ENCODE peak calls at places on chromosome 9, in five cellular contexts. A is B cell, D is GM06990, B is tibial nerve, N is progenitor cell of endocrine pancreas. I is an unnamed sample.

GRCh38 chr9:112558476-112558875 is 71.8 kb downstream of the KIAA1958 start:
- DNase-seq in N (no peak), D (no peak), A (no peak), B (no peak), I (no peak)

GRCh38 chr9:104927912-104928740 is at the start of gene ABCA1:
- DNase-seq in B (peak; percentile 96), A (peak; percentile 92), N (peak; percentile 84), D (peak; percentile 68), I (peak; percentile 52)

GRCh38 chr9:89821081-89821480 is 216.3 kb downstream of the GADD45G start:
- DNase-seq in B (no peak), A (no peak), D (no peak), N (no peak), I (peak; percentile 6)

GRCh38 chr9:89402695-89403427 is 84.6 kb downstream of the SECISBP2 start:
- DNase-seq in A (no peak), N (no peak), B (no peak), D (no peak), I (no peak)

GRCh38 chr9:89604463-89605180 is at the start of gene GADD45G:
- DNase-seq in N (peak; percentile 64), A (peak; percentile 83), D (peak; percentile 80), B (peak; percentile 85), I (peak; percentile 50)

GRCh38 chr9:3436629-3437028 is 89.2 kb downstream of the RFX3 start:
- DNase-seq in D (no peak), N (no peak), B (no peak), A (no peak), I (no peak)

GRCh38 chr9:15157371-15157770 is 149.6 kb downstream of the TTC39B start:
- DNase-seq in B (no peak), A (no peak), N (no peak), D (no peak), I (no peak)

GRCh38 chr9:10079284-10079964 is 533.4 kb downstream of the PTPRD start:
- DNase-seq in N (no peak), A (no peak), B (no peak), D (no peak), I (no peak)

GRCh38 chr9:89638897-89639296 is 34.1 kb downstream of the GADD45G start:
- DNase-seq in D (no peak), A (no peak), N (no peak), B (no peak), I (no peak)

GRCh38 chr9:73050062-73050814 is 97.4 kb upstream of the ALDH1A1 start:
- DNase-seq in N (no peak), A (no peak), B (no peak), D (no peak), I (no peak)

GRCh38 chr9:92807757-92808725 is 43.4 kb upstream of the BICD2 start:
- DNase-seq in A (no peak), N (no peak), D (no peak), B (no peak), I (no peak)

GRCh38 chr9:12666813-12667212 is 26.4 kb upstream of the TYRP1 start:
- DNase-seq in D (no peak), B (no peak), N (no peak), A (no peak), I (no peak)
- TF ChIP-seq CTCF in D (peak; percentile 6), B (no peak), N (peak; percentile 17), A (no peak), I (no peak)

GRCh38 chr9:35727676-35728040 is 4.3 kb downstream of the TLN1 start:
- DNase-seq in B (no peak), D (no peak), N (no peak), A (peak; percentile 28), I (no peak)

GRCh38 chr9:35729101-35729500 is 2.9 kb downstream of the TLN1 start:
- DNase-seq in D (no peak), B (no peak), N (no peak), A (no peak), I (no peak)

GRCh38 chr9:35728041-35728971 is 3.7 kb downstream of the TLN1 start:
- DNase-seq in B (peak; percentile 67), D (peak; percentile 77), A (peak; percentile 26), N (no peak), I (no peak)

GRCh38 chr9:35725362-35725761 is 6.6 kb downstream of the TLN1 start:
- DNase-seq in N (no peak), B (no peak), D (no peak), A (no peak), I (no peak)

GRCh38 chr9:35726876-35727438 is 5.0 kb downstream of the TLN1 start:
- DNase-seq in D (peak; percentile 56), N (no peak), A (peak; percentile 73), B (no peak), I (no peak)
- TF ChIP-seq CTCF in D (peak; percentile 65), N (no peak), A (peak; percentile 41), B (no peak), I (no peak)

GRCh38 chr9:16197578-16198370 is 644.9 kb downstream of the CCDC171 start:
- DNase-seq in B (no peak), D (no peak), N (no peak), A (no peak), I (no peak)

GRCh38 chr9:16196206-16196605 is 643.4 kb downstream of the CCDC171 start:
- DNase-seq in N (no peak), B (no peak), D (no peak), A (no peak), I (no peak)

GRCh38 chr9:16191691-16192402 is 639.0 kb downstream of the CCDC171 start:
- DNase-seq in B (peak; percentile 79), A (no peak), D (peak; percentile 33), N (peak; percentile 69), I (peak; percentile 78)

GRCh38 chr9:16191237-16191636 is 638.4 kb downstream of the CCDC171 start:
- DNase-seq in N (no peak), A (no peak), D (no peak), B (no peak), I (no peak)

DNA sequence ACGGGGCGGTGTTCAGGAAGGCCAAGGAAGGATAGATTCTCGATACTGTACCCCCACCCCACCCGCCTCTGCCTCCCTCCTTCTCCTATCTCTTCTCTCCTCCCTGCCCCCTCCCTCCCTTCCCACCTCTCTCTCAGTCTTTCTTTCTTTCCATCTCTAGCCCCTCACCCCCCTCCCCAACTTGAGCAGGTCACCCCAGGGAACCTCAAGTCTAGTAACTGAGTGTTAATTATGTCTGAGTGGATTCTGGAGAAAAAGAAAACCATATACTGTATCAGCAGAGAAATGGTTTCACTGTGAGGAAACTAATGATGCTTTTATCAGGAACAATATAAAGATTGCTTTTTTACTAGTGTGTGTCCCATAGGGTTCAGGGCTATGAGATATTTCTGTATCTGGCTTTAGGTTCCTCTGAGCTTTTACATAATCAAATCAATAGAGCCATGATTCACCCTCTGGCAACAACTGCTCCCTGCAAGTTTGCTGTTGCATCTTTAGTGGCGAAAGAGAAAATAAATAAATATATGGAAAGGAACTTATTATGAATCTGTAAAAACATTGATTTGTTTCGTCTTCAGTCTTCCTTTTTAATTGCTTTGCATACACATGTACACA is 639.7 kb downstream of the CCDC171 start:
- DNase-seq in B (no peak), N (no peak), D (no peak), A (no peak), I (no peak)
- TF ChIP-seq CTCF in B (no peak), N (no peak), D (no peak), A (no peak), I (no peak)

GRCh38 chr9:133346021-133346713 is 1.8 kb downstream of the MED22 start:
- DNase-seq in B (no peak), D (no peak), A (no peak), N (no peak), I (no peak)

GRCh38 chr9:133349965-133350624 is 2.1 kb downstream of the RPL7A start:
- DNase-seq in D (no peak), B (no peak), N (no peak), A (no peak), I (no peak)

GRCh38 chr9:133348763-133349573 is 950 bp downstream of the RPL7A start:
- DNase-seq in D (no peak), N (no peak), B (no peak), A (no peak), I (no peak)

GRCh38 chr9:133347515-133347984 is 381 bp downstream of the MED22 start:
- DNase-seq in A (peak; percentile 49), D (peak; percentile 74), B (peak; percentile 22), N (no peak), I (peak; percentile 21)

DNA sequence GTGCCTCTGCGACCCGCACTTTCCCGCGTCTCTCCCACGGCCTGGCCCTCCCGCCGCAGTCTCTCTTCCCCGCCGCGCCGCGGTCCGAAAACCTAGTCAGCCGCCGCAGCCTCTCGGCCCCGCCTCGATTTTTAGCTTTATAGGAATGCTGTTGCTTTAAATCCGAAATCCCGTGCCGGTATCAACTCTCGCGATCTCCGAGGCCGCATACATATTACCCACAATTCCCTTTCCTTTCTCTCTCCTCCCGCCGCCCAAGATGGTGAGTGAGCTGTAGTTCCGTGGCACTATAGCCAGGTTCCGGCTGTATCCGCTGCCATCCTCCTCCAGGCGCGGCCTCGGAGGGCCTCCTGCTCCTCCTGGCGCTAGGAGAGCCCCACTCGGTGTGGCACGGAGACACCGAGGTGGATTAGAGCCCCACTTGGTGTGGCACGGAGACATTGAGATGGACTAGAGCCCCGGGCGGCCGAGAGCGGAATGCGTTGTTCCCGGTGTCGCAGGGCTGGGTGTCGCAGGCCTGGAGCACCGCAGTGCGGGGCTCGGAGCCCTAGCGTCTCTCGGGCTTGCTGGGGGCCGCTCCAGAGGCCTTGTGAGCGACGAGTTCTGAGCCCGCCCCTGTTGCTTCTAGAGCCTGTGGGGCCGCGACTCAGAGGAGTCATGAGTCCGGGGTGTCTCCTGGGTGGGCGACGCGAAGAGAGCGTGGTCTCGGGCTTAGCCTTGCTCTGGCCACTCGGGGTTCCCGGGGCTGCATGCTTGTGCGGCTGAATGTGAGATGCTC is at the start of the genes MED22 and RPL7A:
- DNase-seq in D (peak; percentile 86), N (peak; percentile 76), A (peak; percentile 93), B (peak; percentile 97), I (peak; percentile 81)
- TF ChIP-seq CTCF in D (no peak), N (peak; percentile 25), A (no peak), B (peak; percentile 50), I (no peak)

GRCh38 chr9:135741276-135742219 is 39.6 kb downstream of the KCNT1 start:
- DNase-seq in D (no peak), A (no peak), B (no peak), N (no peak), I (no peak)
- TF ChIP-seq CTCF in D (no peak), A (no peak), B (no peak), N (no peak), I (no peak)